ENCODE peak calls at places on chromosomes 7 and 10, in nine cellular contexts. One of them, this sample, is unnamed.

GRCh38 chr10:102831322-102832071 is 5.7 kb downstream of the CYP17A1 start:
- DNase-seq in HepG2: peak; percentile 27
- DNase-seq in A549: no peak
- DNase-seq in transverse colon: no peak
- DNase-seq in H1: no peak
- DNase-seq in sigmoid colon: no peak
- DNase-seq in K562: no peak
- DNase-seq in esophagus muscularis mucosa: no peak
- DNase-seq in GM12878: no peak
- DNase-seq in this sample: no peak

GRCh38 chr10:48604408-48605263 is at the start of gene ARHGAP22:
- DNase-seq in HepG2: no peak
- DNase-seq in sigmoid colon: peak; percentile 70
- DNase-seq in esophagus muscularis mucosa: peak; percentile 91
- DNase-seq in A549: peak; percentile 73
- DNase-seq in K562: peak; percentile 88
- DNase-seq in transverse colon: peak; percentile 29
- DNase-seq in GM12878: no peak
- DNase-seq in H1: peak; percentile 79
- DNase-seq in this sample: peak; percentile 40

GRCh38 chr10:14904316-14904732 is 25.7 kb downstream of the SUV39H2 start:
- DNase-seq in GM12878: no peak
- DNase-seq in A549: peak; percentile 29
- DNase-seq in HepG2: peak; percentile 19
- DNase-seq in sigmoid colon: no peak
- DNase-seq in H1: no peak
- DNase-seq in transverse colon: no peak
- DNase-seq in esophagus muscularis mucosa: no peak
- DNase-seq in K562: peak; percentile 42
- DNase-seq in this sample: peak; percentile 23

GRCh38 chr7:49295136-49295535 is 370.8 kb downstream of the CDC14C start:
- DNase-seq in GM12878: no peak
- DNase-seq in sigmoid colon: no peak
- DNase-seq in H1: no peak
- DNase-seq in HepG2: no peak
- DNase-seq in A549: no peak
- DNase-seq in esophagus muscularis mucosa: no peak
- DNase-seq in K562: no peak
- DNase-seq in transverse colon: no peak
- DNase-seq in this sample: no peak

GRCh38 chr10:109978481-109978880 is 29.3 kb upstream of the ADD3 start:
- DNase-seq in HepG2: peak; percentile 29
- DNase-seq in esophagus muscularis mucosa: no peak
- DNase-seq in K562: peak; percentile 44
- DNase-seq in A549: no peak
- DNase-seq in sigmoid colon: no peak
- DNase-seq in transverse colon: peak; percentile 76
- DNase-seq in GM12878: no peak
- DNase-seq in H1: peak; percentile 88
- DNase-seq in this sample: peak; percentile 79

GRCh38 chr7:98085674-98086073 is 21.0 kb upstream of the LMTK2 start:
- DNase-seq in esophagus muscularis mucosa: no peak
- DNase-seq in GM12878: no peak
- DNase-seq in HepG2: no peak
- DNase-seq in A549: no peak
- DNase-seq in H1: no peak
- DNase-seq in K562: no peak
- DNase-seq in transverse colon: peak; percentile 55
- DNase-seq in sigmoid colon: no peak
- DNase-seq in this sample: no peak

GRCh38 chr10:69464801-69465401 is 13.6 kb downstream of the TSPAN15 start:
- DNase-seq in A549: no peak
- DNase-seq in sigmoid colon: peak; percentile 79
- DNase-seq in K562: no peak
- DNase-seq in esophagus muscularis mucosa: no peak
- DNase-seq in transverse colon: peak; percentile 65
- DNase-seq in H1: no peak
- DNase-seq in GM12878: no peak
- DNase-seq in HepG2: no peak
- DNase-seq in this sample: no peak

GRCh38 chr10:124741922-124742417 is 2.2 kb downstream of the FAM53B start:
- DNase-seq in HepG2: no peak
- DNase-seq in transverse colon: peak; percentile 19
- DNase-seq in H1: no peak
- DNase-seq in K562: no peak
- DNase-seq in GM12878: no peak
- DNase-seq in esophagus muscularis mucosa: no peak
- DNase-seq in A549: no peak
- DNase-seq in sigmoid colon: peak; percentile 73
- DNase-seq in this sample: no peak

GRCh38 chr10:133475821-133476640 is 22.3 kb downstream of the SCART1 start:
- DNase-seq in K562: peak; percentile 8
- DNase-seq in HepG2: no peak
- DNase-seq in H1: no peak
- DNase-seq in sigmoid colon: no peak
- DNase-seq in transverse colon: no peak
- DNase-seq in GM12878: no peak
- DNase-seq in esophagus muscularis mucosa: peak; percentile 82
- DNase-seq in A549: no peak
- DNase-seq in this sample: no peak

GRCh38 chr7:5435291-5436002 is 11.8 kb upstream of the TNRC18 start:
- DNase-seq in sigmoid colon: no peak
- DNase-seq in H1: no peak
- DNase-seq in esophagus muscularis mucosa: no peak
- DNase-seq in HepG2: no peak
- DNase-seq in A549: no peak
- DNase-seq in K562: no peak
- DNase-seq in transverse colon: no peak
- DNase-seq in GM12878: peak; percentile 41
- DNase-seq in this sample: no peak

GRCh38 chr10:67575530-67575929 is 120.5 kb downstream of the CTNNA3 start:
- DNase-seq in HepG2: no peak
- DNase-seq in transverse colon: no peak
- DNase-seq in H1: no peak
- DNase-seq in esophagus muscularis mucosa: no peak
- DNase-seq in sigmoid colon: no peak
- DNase-seq in K562: no peak
- DNase-seq in A549: no peak
- DNase-seq in GM12878: no peak
- DNase-seq in this sample: no peak

GRCh38 chr7:29606287-29606721 is 42.7 kb downstream of the PRR15 start:
- DNase-seq in HepG2: peak; percentile 64
- DNase-seq in H1: no peak
- DNase-seq in transverse colon: peak; percentile 55
- DNase-seq in sigmoid colon: no peak
- DNase-seq in K562: peak; percentile 38
- DNase-seq in GM12878: no peak
- DNase-seq in esophagus muscularis mucosa: peak; percentile 87
- DNase-seq in A549: peak; percentile 50
- DNase-seq in this sample: no peak

GRCh38 chr10:12187321-12187905 is 8.3 kb downstream of the NUDT5 start:
- DNase-seq in sigmoid colon: no peak
- DNase-seq in transverse colon: no peak
- DNase-seq in GM12878: no peak
- DNase-seq in HepG2: no peak
- DNase-seq in esophagus muscularis mucosa: no peak
- DNase-seq in H1: no peak
- DNase-seq in A549: no peak
- DNase-seq in K562: no peak
- DNase-seq in this sample: no peak

GRCh38 chr7:70400829-70401380 is 731.0 kb upstream of the GALNT17 start:
- DNase-seq in K562: no peak
- DNase-seq in esophagus muscularis mucosa: peak; percentile 82
- DNase-seq in transverse colon: no peak
- DNase-seq in A549: no peak
- DNase-seq in H1: no peak
- DNase-seq in sigmoid colon: no peak
- DNase-seq in GM12878: no peak
- DNase-seq in HepG2: no peak
- DNase-seq in this sample: no peak

GRCh38 chr7:115973381-115973780 is 57.2 kb downstream of the TFEC start:
- DNase-seq in esophagus muscularis mucosa: no peak
- DNase-seq in A549: no peak
- DNase-seq in sigmoid colon: no peak
- DNase-seq in H1: no peak
- DNase-seq in K562: no peak
- DNase-seq in HepG2: no peak
- DNase-seq in transverse colon: no peak
- DNase-seq in GM12878: no peak
- DNase-seq in this sample: no peak
- TF ChIP-seq EP300 in esophagus muscularis mucosa: no peak
- TF ChIP-seq EP300 in A549: no peak
- TF ChIP-seq EP300 in sigmoid colon: no peak
- TF ChIP-seq EP300 in H1: no peak
- TF ChIP-seq EP300 in K562: no peak
- TF ChIP-seq EP300 in HepG2: no peak
- TF ChIP-seq EP300 in transverse colon: no peak
- TF ChIP-seq EP300 in GM12878: no peak
- TF ChIP-seq EP300 in this sample: no peak

GRCh38 chr7:150631866-150632864 is at the start of gene GIMAP6:
- DNase-seq in K562: no peak
- DNase-seq in sigmoid colon: no peak
- DNase-seq in esophagus muscularis mucosa: no peak
- DNase-seq in A549: no peak
- DNase-seq in transverse colon: peak; percentile 25
- DNase-seq in HepG2: no peak
- DNase-seq in H1: no peak
- DNase-seq in GM12878: peak; percentile 51
- DNase-seq in this sample: no peak

GRCh38 chr7:150627959-150628358 is 4.2 kb downstream of the GIMAP6 start:
- DNase-seq in esophagus muscularis mucosa: no peak
- DNase-seq in HepG2: no peak
- DNase-seq in transverse colon: no peak
- DNase-seq in GM12878: no peak
- DNase-seq in H1: no peak
- DNase-seq in sigmoid colon: no peak
- DNase-seq in K562: no peak
- DNase-seq in A549: no peak
- DNase-seq in this sample: no peak

GRCh38 chr7:150633926-150634325 is 1.7 kb upstream of the GIMAP6 start:
- DNase-seq in H1: no peak
- DNase-seq in A549: no peak
- DNase-seq in K562: no peak
- DNase-seq in sigmoid colon: no peak
- DNase-seq in transverse colon: no peak
- DNase-seq in HepG2: no peak
- DNase-seq in esophagus muscularis mucosa: no peak
- DNase-seq in GM12878: no peak
- DNase-seq in this sample: no peak

GRCh38 chr7:150631084-150631824 is 931 bp downstream of the GIMAP6 start:
- DNase-seq in K562: no peak
- DNase-seq in transverse colon: no peak
- DNase-seq in esophagus muscularis mucosa: no peak
- DNase-seq in GM12878: peak; percentile 33
- DNase-seq in sigmoid colon: no peak
- DNase-seq in HepG2: no peak
- DNase-seq in A549: no peak
- DNase-seq in H1: no peak
- DNase-seq in this sample: no peak

GRCh38 chr7:150629347-150629746 is 2.8 kb downstream of the GIMAP6 start:
- DNase-seq in transverse colon: no peak
- DNase-seq in HepG2: no peak
- DNase-seq in esophagus muscularis mucosa: no peak
- DNase-seq in A549: no peak
- DNase-seq in sigmoid colon: no peak
- DNase-seq in K562: no peak
- DNase-seq in GM12878: no peak
- DNase-seq in H1: no peak
- DNase-seq in this sample: no peak
- H3K4me1 ChIP-seq in transverse colon: no peaks in the 10 kb centered on the region
- H3K4me1 ChIP-seq in HepG2: no peaks in the 10 kb centered on the region
- H3K4me1 ChIP-seq in esophagus muscularis mucosa: peaks cover 26% of the 10 kb centered on the region
- H3K4me1 ChIP-seq in A549: no peaks in the 10 kb centered on the region
- H3K4me1 ChIP-seq in sigmoid colon: no peaks in the 10 kb centered on the region
- H3K4me1 ChIP-seq in K562: no peaks in the 10 kb centered on the region
- H3K4me1 ChIP-seq in GM12878: peaks cover 9% of the 10 kb centered on the region
- H3K4me1 ChIP-seq in H1: no peaks in the 10 kb centered on the region
- H3K4me1 ChIP-seq in this sample: no peaks in the 10 kb centered on the region

GRCh38 chr10:71963756-71964668 is at the start of gene CHST3:
- DNase-seq in HepG2: no peak
- DNase-seq in transverse colon: peak; percentile 42
- DNase-seq in K562: no peak
- DNase-seq in GM12878: no peak
- DNase-seq in sigmoid colon: peak; percentile 91
- DNase-seq in esophagus muscularis mucosa: no peak
- DNase-seq in A549: no peak
- DNase-seq in H1: peak; percentile 78
- DNase-seq in this sample: peak; percentile 46
- TF ChIP-seq POLR2A in HepG2: peak; percentile 15
- TF ChIP-seq POLR2A in transverse colon: no peak
- TF ChIP-seq POLR2A in K562: no peak
- TF ChIP-seq POLR2A in GM12878: no peak
- TF ChIP-seq POLR2A in sigmoid colon: no peak
- TF ChIP-seq POLR2A in esophagus muscularis mucosa: no peak
- TF ChIP-seq POLR2A in A549: peak; percentile 36
- TF ChIP-seq POLR2A in H1: peak; percentile 39
- TF ChIP-seq POLR2A in this sample: no peak

GRCh38 chr10:77768046-77768445 is 130.4 kb upstream of the KCNMA1 start:
- DNase-seq in GM12878: no peak
- DNase-seq in A549: no peak
- DNase-seq in sigmoid colon: no peak
- DNase-seq in H1: no peak
- DNase-seq in esophagus muscularis mucosa: no peak
- DNase-seq in HepG2: no peak
- DNase-seq in transverse colon: no peak
- DNase-seq in K562: no peak
- DNase-seq in this sample: no peak

DNA sequence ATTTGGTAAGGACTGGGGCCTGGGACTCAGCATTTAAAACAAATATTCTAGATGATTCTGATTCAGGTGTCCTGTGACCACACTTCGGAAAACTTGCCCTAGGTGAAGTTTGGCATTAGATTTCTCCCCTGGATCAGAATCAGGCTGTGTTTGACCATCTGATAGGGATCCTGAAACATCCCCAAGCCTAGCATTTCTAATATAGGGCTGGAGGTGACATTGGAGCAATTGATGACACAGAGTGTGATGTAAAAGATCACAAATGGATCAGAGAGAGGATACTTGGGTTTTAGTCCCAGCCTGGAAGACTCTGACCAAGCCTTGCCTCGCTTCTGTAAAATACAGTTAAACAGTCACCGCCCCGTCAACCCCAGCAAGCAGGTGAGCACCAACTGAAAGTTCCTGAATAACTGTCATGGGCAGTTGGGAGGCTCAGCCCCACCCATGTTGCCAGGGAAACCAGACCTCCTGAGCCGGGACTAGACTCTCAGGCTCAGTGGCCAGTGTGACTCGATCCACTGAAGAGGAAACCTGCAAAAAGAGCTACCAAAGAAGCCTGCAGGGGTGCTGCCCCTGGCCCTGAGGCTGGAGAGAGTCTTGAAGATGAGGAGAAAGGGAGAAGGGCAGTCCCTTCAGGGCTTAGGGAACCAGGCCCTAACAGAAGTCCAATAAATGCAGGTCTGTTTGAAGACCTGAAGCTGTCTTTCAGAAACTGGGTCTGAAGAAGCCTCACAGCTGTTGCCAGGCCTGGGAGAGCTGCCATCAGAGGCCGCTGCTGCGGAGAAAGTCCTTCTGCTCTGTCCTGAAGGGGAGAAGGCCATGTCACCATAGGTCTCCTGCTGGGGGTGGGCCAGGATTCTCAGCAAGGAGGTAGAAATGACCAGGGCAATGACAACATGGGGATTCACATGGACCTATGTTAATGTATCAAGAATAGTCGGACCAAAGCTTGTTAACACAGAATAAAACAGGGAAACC is 126.1 kb upstream of the KCNMA1 start:
- DNase-seq in sigmoid colon: no peak
- DNase-seq in transverse colon: no peak
- DNase-seq in A549: no peak
- DNase-seq in esophagus muscularis mucosa: no peak
- DNase-seq in HepG2: no peak
- DNase-seq in K562: peak; percentile 9
- DNase-seq in H1: no peak
- DNase-seq in GM12878: no peak
- DNase-seq in this sample: no peak
- TF ChIP-seq EP300 in sigmoid colon: no peak
- TF ChIP-seq EP300 in transverse colon: no peak
- TF ChIP-seq EP300 in A549: no peak
- TF ChIP-seq EP300 in esophagus muscularis mucosa: no peak
- TF ChIP-seq EP300 in HepG2: no peak
- TF ChIP-seq EP300 in K562: no peak
- TF ChIP-seq EP300 in H1: no peak
- TF ChIP-seq EP300 in GM12878: no peak
- TF ChIP-seq EP300 in this sample: no peak